ENCODE peak calls at places on chromosomes 2 and 18, in ten cellular contexts. D is Peyer's patch, N is gastrocnemius medialis, A is cardiac muscle cell, Z is adrenal gland, K is Caco-2, E is GM23338, W is IMR-90, H is thoracic aorta, T is GM12878. J is an unnamed sample.

GRCh38 chr2:108268001-108268400 is 20.7 kb upstream of the SULT1C2 start:
- DNase-seq in D (no peak), N (no peak), A (peak; percentile 59), Z (no peak), K (no peak), E (no peak), W (peak; percentile 91), H (no peak), T (no peak), J (no peak)

GRCh38 chr2:128772671-128773070 is 454.0 kb upstream of the HS6ST1 start:
- DNase-seq in D (no peak), N (no peak), A (no peak), Z (no peak), K (no peak), E (no peak), W (no peak), H (no peak), T (no peak), J (no peak)

GRCh38 chr2:62947403-62947802 is 103.2 kb upstream of the OTX1 start:
- DNase-seq in D (no peak), N (no peak), A (no peak), Z (no peak), K (no peak), E (no peak), W (no peak), H (no peak), T (no peak), J (no peak)

GRCh38 chr2:68279691-68280090 is 27.4 kb upstream of the PPP3R1 start:
- DNase-seq in D (no peak), N (no peak), A (no peak), Z (no peak), K (no peak), E (no peak), W (no peak), H (no peak), T (no peak), J (no peak)

GRCh38 chr2:85605406-85606115 is 3.1 kb upstream of the TMEM150A start:
- DNase-seq in D (no peak), N (no peak), A (peak; percentile 94), Z (no peak), K (no peak), E (no peak), W (peak; percentile 94), H (no peak), T (no peak), J (no peak)

GRCh38 chr18:54532222-54532621 is 58.8 kb upstream of the DYNAP start:
- DNase-seq in D (no peak), N (no peak), A (no peak), Z (no peak), K (peak; percentile 34), E (peak; percentile 68), W (no peak), H (no peak), T (no peak), J (no peak)

GRCh38 chr18:69725855-69726508 is 221.7 kb downstream of the CD226 start:
- DNase-seq in D (no peak), N (no peak), A (no peak), Z (no peak), K (no peak), E (no peak), W (no peak), H (no peak), T (no peak), J (no peak)

GRCh38 chr18:45090526-45091140 is 409.9 kb downstream of the SETBP1 start:
- DNase-seq in D (no peak), N (no peak), A (no peak), Z (no peak), K (no peak), E (no peak), W (peak; percentile 67), H (no peak), T (no peak), J (no peak)

GRCh38 chr2:37653093-37653492 is 18.3 kb downstream of the CDC42EP3 start:
- DNase-seq in D (no peak), N (no peak), A (no peak), Z (no peak), K (no peak), E (no peak), W (no peak), H (no peak), T (no peak), J (no peak)

GRCh38 chr2:37653805-37654378 is 17.6 kb downstream of the CDC42EP3 start:
- DNase-seq in D (peak; percentile 74), N (peak; percentile 80), A (no peak), Z (no peak), K (no peak), E (no peak), W (no peak), H (no peak), T (peak; percentile 84), J (peak; percentile 92)

GRCh38 chr2:37650548-37651101 is 20.8 kb downstream of the CDC42EP3 start:
- DNase-seq in D (no peak), N (no peak), A (no peak), Z (no peak), K (no peak), E (no peak), W (no peak), H (no peak), T (no peak), J (no peak)

GRCh38 chr2:37654419-37654818 is 17.0 kb downstream of the CDC42EP3 start:
- DNase-seq in D (no peak), N (no peak), A (no peak), Z (no peak), K (no peak), E (peak; percentile 35), W (no peak), H (no peak), T (no peak), J (no peak)

DNA sequence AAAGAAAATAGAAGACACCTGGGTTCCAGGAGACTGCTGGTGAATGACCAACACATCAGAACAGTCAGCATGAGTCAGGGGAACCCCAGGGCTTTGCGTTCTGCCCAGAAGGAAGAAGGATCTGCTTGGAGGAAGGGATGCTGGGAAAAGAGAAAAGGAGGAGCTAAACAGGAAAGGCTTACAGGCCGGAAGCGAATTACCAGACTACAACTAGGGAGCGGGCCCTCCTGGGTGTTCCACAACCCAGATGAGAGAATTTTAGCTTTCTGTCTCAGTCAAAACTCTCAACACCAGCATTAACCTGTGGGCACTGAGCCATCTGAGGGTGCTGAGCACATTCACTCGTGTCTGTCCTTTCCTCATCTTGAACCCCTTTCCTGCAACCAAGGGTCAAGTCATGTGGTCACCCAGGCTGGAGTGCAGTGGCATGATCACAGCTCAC is 19.2 kb downstream of the CDC42EP3 start:
- DNase-seq in D (no peak), N (no peak), A (peak; percentile 51), Z (no peak), K (no peak), E (no peak), W (peak; percentile 97), H (no peak), T (no peak), J (no peak)
- H3K4me1 ChIP-seq in D (peaks cover 33% of the 10 kb centered on the region), N (peaks cover 94% of the 10 kb centered on the region), A (peaks cover 48% of the 10 kb centered on the region), Z (peaks cover 5% of the 10 kb centered on the region), K (peaks cover 57% of the 10 kb centered on the region), E (peaks cover 44% of the 10 kb centered on the region), W (peaks cover 54% of the 10 kb centered on the region), H (peaks cover 95% of the 10 kb centered on the region), T (peaks cover 72% of the 10 kb centered on the region), J (peaks cover 85% of the 10 kb centered on the region)

GRCh38 chr2:239078128-239078924 is 230.4 kb downstream of the TWIST2 start:
- DNase-seq in D (no peak), N (no peak), A (no peak), Z (no peak), K (no peak), E (no peak), W (no peak), H (no peak), T (no peak), J (no peak)

GRCh38 chr2:239075918-239076727 is 228.2 kb downstream of the TWIST2 start:
- DNase-seq in D (no peak), N (no peak), A (no peak), Z (no peak), K (no peak), E (no peak), W (no peak), H (no peak), T (no peak), J (no peak)

GRCh38 chr2:239079671-239080294 is 231.9 kb downstream of the TWIST2 start:
- DNase-seq in D (no peak), N (no peak), A (no peak), Z (no peak), K (no peak), E (no peak), W (no peak), H (no peak), T (no peak), J (no peak)

GRCh38 chr2:239073745-239074530 is 226.1 kb downstream of the TWIST2 start:
- DNase-seq in D (no peak), N (no peak), A (no peak), Z (no peak), K (no peak), E (no peak), W (no peak), H (no peak), T (no peak), J (peak; percentile 52)

DNA sequence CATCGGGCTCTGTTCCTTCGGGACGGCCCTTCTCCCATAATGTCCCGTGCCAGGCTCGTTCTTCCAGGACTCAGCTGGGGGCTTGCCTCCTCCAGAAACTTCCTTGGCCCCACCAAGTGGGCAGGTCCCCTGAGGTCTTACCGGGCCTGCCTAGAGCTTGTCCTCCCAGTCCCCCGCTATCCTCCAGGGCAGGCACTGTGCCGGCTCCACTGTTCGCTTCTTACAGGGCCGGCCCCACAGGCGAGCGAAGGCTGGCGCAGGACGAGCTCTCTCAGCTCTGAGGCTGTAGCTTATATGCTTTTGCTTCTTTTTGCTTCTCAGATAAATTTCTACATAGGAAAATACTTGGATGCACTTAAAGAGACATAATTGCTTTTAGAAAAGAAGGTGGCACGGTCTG is 229.4 kb downstream of the TWIST2 start:
- DNase-seq in D (no peak), N (no peak), A (no peak), Z (no peak), K (no peak), E (no peak), W (no peak), H (no peak), T (no peak), J (no peak)
- H3K36me3 ChIP-seq in D (no peaks in the 10 kb centered on the region), N (peaks cover 93% of the 10 kb centered on the region), A (peaks cover 3% of the 10 kb centered on the region), Z (peaks cover 44% of the 10 kb centered on the region), K (no peaks in the 10 kb centered on the region), E (no peaks in the 10 kb centered on the region), W (peaks cover 63% of the 10 kb centered on the region), H (peaks cover 19% of the 10 kb centered on the region), T (no peaks in the 10 kb centered on the region), J (no peaks in the 10 kb centered on the region)

DNA sequence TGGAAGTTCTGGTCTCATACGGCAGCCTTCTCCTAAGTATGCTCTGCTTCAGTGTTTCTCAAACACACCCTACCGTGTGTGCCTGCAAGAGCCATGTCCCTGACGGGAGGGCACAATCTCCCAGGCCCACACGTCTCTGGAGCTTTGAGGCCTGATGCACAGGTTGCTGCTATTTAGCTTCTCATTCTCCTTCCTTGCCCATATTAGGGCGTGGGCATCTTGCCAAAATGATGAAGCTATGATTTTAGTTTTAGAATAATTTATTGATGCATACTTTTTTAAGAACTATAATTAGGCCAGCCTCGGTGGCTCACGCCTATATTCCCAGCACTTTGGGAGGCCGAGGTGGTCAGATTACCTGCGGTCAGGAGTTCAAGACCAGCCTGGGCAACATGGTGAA is 107.9 kb downstream of the RNF144A start:
- DNase-seq in D (no peak), N (no peak), A (no peak), Z (no peak), K (no peak), E (no peak), W (no peak), H (no peak), T (no peak), J (no peak)
- TF ChIP-seq CTCF in D (no peak), N (no peak), A (no peak), Z (no peak), K (no peak), E (no peak), W (no peak), H (no peak), T (no peak), J (no peak)

GRCh38 chr2:197237720-197238370 is 72.7 kb downstream of the ANKRD44 start:
- DNase-seq in D (no peak), N (no peak), A (no peak), Z (no peak), K (no peak), E (no peak), W (no peak), H (no peak), T (no peak), J (no peak)
- H3K4me1 ChIP-seq in D (peaks cover 26% of the 10 kb centered on the region), N (peaks cover 3% of the 10 kb centered on the region), A (no peaks in the 10 kb centered on the region), Z (peaks cover 17% of the 10 kb centered on the region), K (no peaks in the 10 kb centered on the region), E (no peaks in the 10 kb centered on the region), W (no peaks in the 10 kb centered on the region), H (peaks cover 17% of the 10 kb centered on the region), T (peaks cover 43% of the 10 kb centered on the region), J (no peaks in the 10 kb centered on the region)